ENCODE peak calls at places on chromosomes 13 and 19, in five cellular contexts. P is mesenteric fat pad; L is activated naive CD8-positive, alpha-beta T cell treated with anti-CD3 and anti-CD28 coated beads for 36 hours; B is uterus; H is epithelial cell of prostate. N is an unnamed sample.

GRCh38 chr19:5563008-5563431 is 4.7 kb downstream of the TINCR start:
- DNase-seq in P (no peak), L (no peak), B (no peak), H (no peak), N (no peak)

GRCh38 chr19:30069535-30070197 is 127.6 kb downstream of the URI1 start:
- DNase-seq in P (peak; percentile 71), L (no peak), B (no peak), H (no peak), N (no peak)

GRCh38 chr13:94620286-94620896 is 18.7 kb downstream of the GPR180 start:
- DNase-seq in P (no peak), L (peak; percentile 14), B (no peak), H (no peak), N (peak; percentile 35)

GRCh38 chr19:16654621-16655020 is 5.3 kb downstream of the SMIM7 start:
- DNase-seq in P (no peak), L (no peak), B (no peak), H (no peak), N (no peak)

GRCh38 chr19:16714702-16715294 is 4.8 kb upstream of the NWD1 start:
- DNase-seq in P (no peak), L (peak; percentile 35), B (peak; percentile 22), H (no peak), N (peak; percentile 65)

GRCh38 chr13:95020298-95020987 is 280.8 kb downstream of the ABCC4 start:
- DNase-seq in P (no peak), L (no peak), B (no peak), H (peak; percentile 29), N (no peak)

GRCh38 chr13:113566227-113566561 is 18.4 kb upstream of the TFDP1 start:
- DNase-seq in P (peak; percentile 62), L (no peak), B (no peak), H (no peak), N (no peak)

GRCh38 chr13:63041640-63042414 is 1626.2 kb upstream of the PCDH20 start:
- DNase-seq in P (no peak), L (no peak), B (no peak), H (no peak), N (no peak)

GRCh38 chr13:79589605-79590511 is 108.9 kb downstream of the NDFIP2 start:
- DNase-seq in P (no peak), L (no peak), B (no peak), H (peak; percentile 97), N (no peak)

GRCh38 chr13:58165617-58166016 is 534.1 kb downstream of the PCDH17 start:
- DNase-seq in P (no peak), L (no peak), B (no peak), H (no peak), N (no peak)

GRCh38 chr19:33293255-33294057 is 8.9 kb downstream of the CEBPA start:
- DNase-seq in P (no peak), L (no peak), B (peak; percentile 32), H (peak; percentile 60), N (peak; percentile 50)

GRCh38 chr13:20882206-20882605 is 20.3 kb downstream of the XPO4 start:
- DNase-seq in P (no peak), L (no peak), B (no peak), H (no peak), N (no peak)

GRCh38 chr13:29501674-29502073 is 93.8 kb downstream of the SLC7A1 start:
- DNase-seq in P (no peak), L (no peak), B (no peak), H (no peak), N (no peak)

GRCh38 chr19:18436651-18437478 is 1.1 kb downstream of the ISYNA1 start:
- DNase-seq in P (no peak), L (peak; percentile 88), B (peak; percentile 85), H (no peak), N (peak; percentile 98)

GRCh38 chr19:11166281-11167142 is 10.9 kb upstream of the SPC24 start:
- DNase-seq in P (no peak), L (no peak), B (peak; percentile 61), H (no peak), N (no peak)

N was measured in K562.